ENCODE peak calls at places on chromosome 4, in five cellular contexts. B is progenitor cell of endocrine pancreas; V is H9; F is cardiac muscle cell; E is stimulated activated CD4-positive, alpha-beta T cell treated with anti-CD3 and anti-CD28 coated beads, Interleukin-2, amount 100 ng/mL, for 48 hours. R is an unnamed sample.

GRCh38 chr4:24105183-24106039 is 215.6 kb upstream of the PPARGC1A start:
- DNase-seq in B (no peak), V (no peak), F (peak; percentile 91), E (no peak), R (no peak)

GRCh38 chr4:54958236-54958635 is 167.2 kb downstream of the KDR start:
- DNase-seq in B (no peak), V (no peak), F (peak; percentile 37), E (no peak), R (no peak)

GRCh38 chr4:94235825-94236224 is 28.2 kb downstream of the SMARCAD1 start:
- DNase-seq in B (no peak), V (no peak), F (no peak), E (no peak), R (no peak)

GRCh38 chr4:11427201-11427996 is 1.3 kb downstream of the HS3ST1 start:
- DNase-seq in B (no peak), V (peak; percentile 54), F (no peak), E (no peak), R (no peak)

GRCh38 chr4:169841776-169842175 is 84.0 kb upstream of the HPF1 start:
- DNase-seq in B (no peak), V (no peak), F (no peak), E (no peak), R (no peak)

GRCh38 chr4:53476232-53477037 is 99.0 kb downstream of the FIP1L1 start:
- DNase-seq in B (no peak), V (no peak), F (peak; percentile 88), E (no peak), R (no peak)

GRCh38 chr4:183635737-183636136 is 23.2 kb downstream of the RWDD4 start:
- DNase-seq in B (no peak), V (no peak), F (peak; percentile 36), E (no peak), R (no peak)

GRCh38 chr4:113844369-113844768 is 82.8 kb upstream of the CAMK2D start:
- DNase-seq in B (no peak), V (no peak), F (no peak), E (no peak), R (no peak)

GRCh38 chr4:146269228-146269653 is 54.9 kb downstream of the REELD1 start:
- DNase-seq in B (no peak), V (no peak), F (no peak), E (no peak), R (no peak)

GRCh38 chr4:20684852-20685763 is 15.2 kb upstream of the PACRGL start:
- DNase-seq in B (no peak), V (no peak), F (peak; percentile 49), E (no peak), R (no peak)

GRCh38 chr4:22391548-22391947 is 124.3 kb downstream of the ADGRA3 start:
- DNase-seq in B (no peak), V (no peak), F (peak; percentile 53), E (no peak), R (no peak)

GRCh38 chr4:182809417-182810102 is 107.6 kb downstream of the DCTD start:
- DNase-seq in B (no peak), V (no peak), F (no peak), E (peak; percentile 8), R (no peak)

GRCh38 chr4:121728798-121729226 is 32.0 kb upstream of the ANXA5 start:
- DNase-seq in B (no peak), V (no peak), F (peak; percentile 57), E (no peak), R (no peak)

GRCh38 chr4:71188197-71188625 is 150.6 kb upstream of the SLC4A4 start:
- DNase-seq in B (no peak), V (peak; percentile 46), F (no peak), E (no peak), R (no peak)

GRCh38 chr4:99462875-99463464 is 27.8 kb upstream of the ADH7 start:
- DNase-seq in B (peak; percentile 44), V (peak; percentile 68), F (peak; percentile 86), E (peak; percentile 23), R (peak; percentile 74)

GRCh38 chr4:4857001-4857808 is 2.3 kb upstream of the MSX1 start:
- DNase-seq in B (no peak), V (no peak), F (no peak), E (no peak), R (peak; percentile 39)

GRCh38 chr4:6472008-6472386 is 417 bp downstream of the PPP2R2C start:
- DNase-seq in B (peak; percentile 8), V (peak; percentile 28), F (no peak), E (no peak), R (peak; percentile 50)

GRCh38 chr4:121697626-121698025 is 846 bp upstream of the ANXA5 start:
- DNase-seq in B (no peak), V (no peak), F (no peak), E (no peak), R (no peak)

GRCh38 chr4:86977621-86978184 is 42.9 kb downstream of the AFF1 start:
- DNase-seq in B (no peak), V (no peak), F (peak; percentile 53), E (no peak), R (no peak)

GRCh38 chr4:125849869-125850268 is 535.1 kb downstream of the FAT4 start:
- DNase-seq in B (no peak), V (no peak), F (peak; percentile 56), E (no peak), R (no peak)

GRCh38 chr4:67744561-67745283 is 9.5 kb downstream of the GNRHR start:
- DNase-seq in B (no peak), V (no peak), F (no peak), E (no peak), R (no peak)

GRCh38 chr4:140071806-140072205 is 82.2 kb downstream of the MAML3 start:
- DNase-seq in B (no peak), V (no peak), F (peak; percentile 98), E (peak; percentile 48), R (peak; percentile 81)

GRCh38 chr4:94453534-94453963 is 1.8 kb downstream of the PDLIM5 start:
- DNase-seq in B (no peak), V (no peak), F (peak; percentile 30), E (no peak), R (no peak)

GRCh38 chr4:185467101-185467500 is 4.4 kb downstream of the CCDC110 start:
- DNase-seq in B (no peak), V (no peak), F (no peak), E (no peak), R (no peak)